ENCODE peak calls at places on chromosomes 1 and 21, in six cellular contexts. X is sigmoid colon, F is right lobe of liver, O is left lung, D is heart right ventricle, B is astrocyte. U is an unnamed sample.

GRCh38 chr1:232641507-232641906 is 11.6 kb upstream of the SIPA1L2 start:
- DNase-seq in F (no peak), O (no peak), D (no peak), X (no peak), B (peak; percentile 53), U (no peak)

GRCh38 chr1:248114890-248115289 is 19.9 kb downstream of the OR2L13 start:
- DNase-seq in D (no peak), X (no peak), O (no peak), F (no peak), B (no peak), U (no peak)

GRCh38 chr1:119372493-119373086 is 4.0 kb downstream of the HAO2 start:
- DNase-seq in F (peak; percentile 32), B (no peak), X (no peak), O (no peak), D (no peak), U (no peak)

GRCh38 chr1:65147424-65148177 is 402 bp upstream of the AK4 start:
- DNase-seq in F (peak; percentile 84), B (no peak), O (peak; percentile 38), D (peak; percentile 61), X (peak; percentile 69), U (no peak)

GRCh38 chr1:116763787-116764465 is 9.7 kb downstream of the CD2 start:
- DNase-seq in D (no peak), B (no peak), O (no peak), X (no peak), F (peak; percentile 22), U (no peak)

GRCh38 chr1:7809742-7810141 is 25.7 kb downstream of the PER3 start:
- DNase-seq in B (no peak), X (no peak), D (no peak), F (no peak), O (no peak), U (no peak)

GRCh38 chr1:200153277-200154055 is 126.0 kb downstream of the NR5A2 start:
- DNase-seq in F (no peak), X (no peak), D (no peak), O (no peak), B (no peak), U (no peak)

GRCh38 chr1:76390451-76390850 is 315.9 kb downstream of the ST6GALNAC3 start:
- DNase-seq in O (no peak), X (no peak), B (no peak), F (no peak), D (peak; percentile 13), U (no peak)

GRCh38 chr1:13697738-13698137 is 2.2 kb upstream of the PRDM2 start:
- DNase-seq in O (no peak), B (no peak), D (no peak), X (no peak), F (no peak), U (no peak)

GRCh38 chr1:234897754-234898454 is 230.7 kb downstream of the TOMM20 start:
- DNase-seq in D (no peak), O (no peak), F (no peak), X (no peak), B (no peak), U (no peak)

GRCh38 chr21:40120944-40121575 is 253.8 kb downstream of the PCP4 start:
- DNase-seq in B (no peak), X (no peak), D (no peak), O (no peak), F (no peak), U (no peak)
- TF ChIP-seq CTCF in B (peak; percentile 99), X (peak; percentile 88), D (peak; percentile 83), O (peak; percentile 62), F (peak; percentile 71), U (peak; percentile 82)

DNA sequence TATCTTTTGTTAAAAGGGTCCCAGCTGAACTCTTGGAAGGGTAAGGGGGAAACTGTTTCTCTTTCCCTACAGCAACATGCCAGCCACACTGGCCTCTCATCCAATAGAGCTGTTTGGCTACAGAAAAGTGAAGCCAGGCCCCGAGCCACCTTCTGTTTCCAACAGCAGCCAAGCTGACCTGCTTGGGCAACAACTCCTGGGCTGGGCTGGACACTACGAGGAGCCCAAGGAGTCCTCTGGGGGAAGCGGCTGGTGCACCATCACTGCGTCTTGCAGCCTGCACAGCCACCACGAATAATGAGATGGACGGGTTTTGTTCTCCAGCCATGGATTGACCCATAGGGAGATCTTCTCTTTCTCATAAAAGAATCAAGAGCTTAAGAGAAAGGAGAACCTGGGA is 624.9 kb downstream of the NPHP4 start:
- DNase-seq in D (no peak), B (no peak), X (peak; percentile 18), F (no peak), O (no peak), U (no peak)
- H3K27me3 ChIP-seq in D (peaks cover 3% of the 10 kb centered on the region), B (no peaks in the 10 kb centered on the region), X (no peaks in the 10 kb centered on the region), F (no peaks in the 10 kb centered on the region), O (peaks cover 45% of the 10 kb centered on the region), U (no peaks in the 10 kb centered on the region)

GRCh38 chr1:10705953-10706352 is 90.5 kb downstream of the CASZ1 start:
- DNase-seq in O (no peak), D (no peak), B (no peak), X (no peak), F (no peak), U (no peak)
- H3K4me3 ChIP-seq in O (no peak overlapping the region), D (no peak overlapping the region), B (no peak overlapping the region), X (no peak overlapping the region), F (no peak overlapping the region), U (no peak overlapping the region)

GRCh38 chr1:59477867-59478266 is 181.0 kb downstream of the FGGY start:
- DNase-seq in F (no peak), X (no peak), B (no peak), O (no peak), D (no peak), U (no peak)

GRCh38 chr1:59480188-59480888 is 183.4 kb downstream of the FGGY start:
- DNase-seq in F (no peak), O (no peak), D (no peak), B (no peak), X (no peak), U (no peak)

GRCh38 chr1:59475737-59476136 is 178.8 kb downstream of the FGGY start:
- DNase-seq in X (no peak), O (no peak), D (no peak), B (no peak), F (no peak), U (no peak)

GRCh38 chr1:59477286-59477685 is 180.4 kb downstream of the FGGY start:
- DNase-seq in X (no peak), O (no peak), D (no peak), F (no peak), B (peak; percentile 88), U (no peak)

GRCh38 chr1:59478822-59479221 is 181.9 kb downstream of the FGGY start:
- DNase-seq in O (no peak), X (no peak), B (no peak), F (no peak), D (no peak), U (no peak)
- TF ChIP-seq CTCF in O (no peak), X (no peak), B (no peak), F (no peak), D (no peak), U (no peak)

GRCh38 chr21:36702622-36702968 is 3.7 kb downstream of the SIM2 start:
- DNase-seq in B (no peak), X (no peak), D (no peak), F (no peak), O (no peak), U (no peak)
- H3K27me3 ChIP-seq in B (peaks cover 95% of the 10 kb centered on the region), X (peaks cover 76% of the 10 kb centered on the region), D (peaks cover 100% of the 10 kb centered on the region), F (peaks cover 46% of the 10 kb centered on the region), O (peaks cover 100% of the 10 kb centered on the region), U (peaks cover 65% of the 10 kb centered on the region)

DNA sequence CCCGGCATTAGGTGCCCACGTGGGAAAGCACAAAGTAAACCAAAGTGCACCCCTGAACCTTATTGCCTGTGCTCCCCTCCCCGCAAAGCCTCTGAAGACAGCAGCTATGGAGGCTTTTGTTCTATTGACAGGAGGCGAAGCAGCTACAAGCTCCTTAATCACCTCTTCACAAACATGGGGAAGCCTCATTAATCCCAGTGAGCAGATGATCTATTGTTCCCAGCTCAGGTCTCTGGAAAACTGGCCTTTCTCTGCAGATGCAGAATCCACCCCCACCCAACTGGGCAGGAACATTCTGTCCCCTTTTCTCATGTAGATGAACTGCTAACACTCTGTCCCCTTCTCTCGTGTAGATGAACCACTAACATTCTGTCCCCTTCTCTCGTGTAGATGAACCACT is 190.5 kb upstream of the CSF3R start:
- DNase-seq in D (no peak), F (no peak), B (no peak), O (no peak), X (no peak), U (no peak)
- H3K4me3 ChIP-seq in D (no peak overlapping the region), F (no peak overlapping the region), B (no peak overlapping the region), O (no peak overlapping the region), X (no peak overlapping the region), U (no peak overlapping the region)

DNA sequence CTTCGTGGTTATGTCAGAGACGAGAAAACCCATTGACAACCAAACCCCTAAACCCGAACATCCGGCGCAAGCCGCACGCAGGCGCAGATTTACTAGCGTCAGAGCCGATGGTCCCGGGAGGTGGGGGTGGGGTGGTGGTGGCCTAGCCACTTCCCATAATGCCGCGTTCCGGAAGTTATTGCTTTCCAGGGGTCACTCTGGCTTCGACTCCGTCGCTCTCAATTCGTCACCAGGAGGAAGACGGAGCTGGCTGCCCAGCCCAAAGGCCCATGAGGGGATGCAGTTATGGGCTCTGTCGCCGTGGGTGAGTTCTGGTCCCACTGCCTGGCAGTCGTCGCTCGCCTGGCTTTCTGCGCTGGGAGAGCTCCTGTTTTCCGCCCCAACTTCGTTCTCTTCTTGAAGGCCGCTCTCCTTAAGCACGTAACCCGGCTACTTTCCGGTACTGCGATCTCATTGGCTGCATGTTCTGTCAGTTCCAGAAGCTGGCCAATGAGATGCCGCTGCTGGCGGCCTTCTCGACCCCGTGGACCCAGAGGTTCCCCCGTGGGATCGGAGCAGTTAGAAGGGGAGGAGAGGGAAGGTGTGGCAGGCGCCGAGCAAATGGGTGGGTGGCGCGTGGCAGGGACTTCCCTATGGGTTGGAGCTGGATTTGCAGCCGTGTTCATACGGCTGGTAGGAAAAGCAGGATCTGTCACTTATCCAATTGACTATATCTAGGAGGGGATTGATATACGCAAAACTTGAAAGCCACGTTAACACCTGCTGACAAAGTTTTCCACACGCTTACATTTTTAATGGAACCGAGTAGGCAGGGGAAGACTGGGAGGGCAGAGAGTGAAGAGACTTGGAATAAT is at the start of gene USP16:
- DNase-seq in X (peak; percentile 98), F (peak; percentile 94), B (peak; percentile 100), O (peak; percentile 95), D (peak; percentile 92), U (peak; percentile 90)
- TF ChIP-seq CTCF in X (no peak), F (no peak), B (no peak), O (no peak), D (peak; percentile 10), U (peak; percentile 13)